ENCODE peak calls at places on chromosomes 3 and 15, in seven cellular contexts. L is fibroblast of the aortic adventitia, S is ovary, F is GM23338, Q is progenitor cell of endocrine pancreas, H is AG04450, N is HFFc6. A is an unnamed sample.

GRCh38 chr15:66019377-66019776 is 150.1 kb downstream of the RAB11A start:
- DNase-seq in L (no peak), S (no peak), F (peak), Q (no peak), H (no peak), N (no peak), A (no peak)

GRCh38 chr3:197408177-197408957 is 110.0 kb upstream of the DLG1 start:
- DNase-seq in L (no peak), S (no peak), F (no peak), Q (no peak), H (no peak), N (no peak), A (no peak)

GRCh38 chr3:161343986-161344385 is 27.3 kb downstream of the SPTSSB start:
- DNase-seq in L (no peak), S (no peak), F (no peak), Q (no peak), H (no peak), N (no peak), A (no peak)

GRCh38 chr15:57686657-57687056 is 19.9 kb upstream of the POLR2M start:
- DNase-seq in L (peak), S (no peak), F (no peak), Q (no peak), H (no peak), N (no peak), A (no peak)

GRCh38 chr3:33848624-33849347 is 50.4 kb downstream of the PDCD6IP start:
- DNase-seq in L (no peak), S (no peak), F (peak), Q (no peak), H (no peak), N (no peak), A (no peak)

GRCh38 chr3:166425900-166426611 is 588.8 kb upstream of the BCHE start:
- DNase-seq in L (no peak), S (no peak), F (peak), Q (no peak), H (no peak), N (no peak), A (no peak)

GRCh38 chr3:134242649-134243637 is 7.7 kb downstream of the RYK start:
- DNase-seq in L (peak), S (no peak), F (peak), Q (no peak), H (peak), N (peak), A (no peak)

GRCh38 chr15:65110676-65111292 is 4.2 kb downstream of the UBAP1L start:
- DNase-seq in L (peak), S (no peak), F (no peak), Q (no peak), H (peak), N (peak), A (no peak)

GRCh38 chr3:124168271-124168670 is 176.3 kb upstream of the ROPN1 start:
- DNase-seq in L (peak), S (no peak), F (no peak), Q (no peak), H (no peak), N (no peak), A (no peak)

GRCh38 chr3:124395584-124396340 is 334.5 kb upstream of the UMPS start:
- DNase-seq in L (peak), S (peak), F (no peak), Q (no peak), H (no peak), N (no peak), A (no peak)

GRCh38 chr3:109532257-109533216 is 195.2 kb upstream of the DPPA4 start:
- DNase-seq in L (peak), S (no peak), F (peak), Q (peak), H (peak), N (peak), A (no peak)

GRCh38 chr15:62187425-62187824 is 22.3 kb upstream of the C2CD4B start:
- DNase-seq in L (no peak), S (no peak), F (no peak), Q (no peak), H (no peak), N (no peak), A (no peak)

GRCh38 chr3:133294253-133294652 is 105.6 kb upstream of the BFSP2 start:
- DNase-seq in L (no peak), S (no peak), F (no peak), Q (no peak), H (no peak), N (no peak), A (no peak)

GRCh38 chr15:20349774-20350498 is 191.7 kb downstream of the GOLGA6L6 start:
- DNase-seq in L (no peak), S (no peak), F (no peak), Q (no peak), H (no peak), N (no peak), A (no peak)

GRCh38 chr3:11509175-11510000 is 134.3 kb downstream of the VGLL4 start:
- DNase-seq in L (peak), S (peak), F (peak), Q (no peak), H (peak), N (peak), A (no peak)

GRCh38 chr15:78726870-78727551 is 84.3 kb downstream of the ADAMTS7 start:
- DNase-seq in L (no peak), S (no peak), F (peak), Q (no peak), H (no peak), N (no peak), A (no peak)

GRCh38 chr3:104909721-104910120 is 457.0 kb upstream of the ALCAM start:
- DNase-seq in L (no peak), S (no peak), F (no peak), Q (no peak), H (no peak), N (no peak), A (no peak)

GRCh38 chr3:15317164-15317477 is 15.3 kb downstream of the SH3BP5 start:
- DNase-seq in L (peak), S (no peak), F (no peak), Q (no peak), H (no peak), N (peak), A (no peak)

GRCh38 chr15:98383571-98383970 is 264.8 kb upstream of the IGF1R start:
- DNase-seq in L (no peak), S (no peak), F (no peak), Q (no peak), H (no peak), N (no peak), A (no peak)

GRCh38 chr15:48392356-48392755 is 61.1 kb downstream of the DUT start:
- DNase-seq in L (peak), S (peak), F (no peak), Q (no peak), H (no peak), N (no peak), A (no peak)

GRCh38 chr15:100665570-100665969 is 63.2 kb downstream of the ASB7 start:
- DNase-seq in L (peak), S (no peak), F (no peak), Q (no peak), H (no peak), N (no peak), A (no peak)

GRCh38 chr3:53795176-53795575 is 51.0 kb downstream of the CHDH start:
- DNase-seq in L (no peak), S (no peak), F (no peak), Q (no peak), H (no peak), N (no peak), A (no peak)

GRCh38 chr3:159252772-159253384 is 451.0 kb downstream of the MFSD1 start:
- DNase-seq in L (peak), S (no peak), F (peak), Q (no peak), H (no peak), N (peak), A (no peak)

GRCh38 chr3:17655743-17656142 is 86.7 kb downstream of the TBC1D5 start:
- DNase-seq in L (no peak), S (no peak), F (no peak), Q (no peak), H (no peak), N (no peak), A (no peak)
- TF ChIP-seq CTCF in L (no peak), S (no peak), F (no peak), Q (no peak), H (no peak), N (no peak), A (no peak)

DNA sequence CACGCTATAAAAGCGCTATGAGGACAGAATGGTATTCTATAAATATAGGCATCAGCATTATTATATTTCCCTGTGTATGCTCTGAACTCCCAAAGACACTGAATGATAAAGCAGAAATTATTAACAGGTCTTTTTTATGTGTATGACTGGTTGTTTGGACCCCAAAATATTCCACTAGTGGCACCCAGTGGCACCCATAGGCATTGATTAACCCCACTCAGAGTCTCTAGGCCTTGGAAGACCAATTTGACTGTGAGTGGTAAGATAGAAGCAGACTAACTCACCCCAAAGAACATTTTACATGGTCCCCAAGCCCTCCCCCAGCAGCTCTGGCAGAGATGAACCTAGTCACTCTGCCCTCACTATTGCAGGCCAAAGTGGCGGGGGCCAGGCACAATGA is 45.4 kb upstream of the UBE2E1 start:
- DNase-seq in L (no peak), S (no peak), F (no peak), Q (no peak), H (no peak), N (no peak), A (no peak)
- TF ChIP-seq CTCF in L (peak), S (no peak), F (no peak), Q (no peak), H (no peak), N (peak), A (no peak)

GRCh38 chr3:66858656-66859381 is 139.3 kb upstream of the KBTBD8 start:
- DNase-seq in L (no peak), S (no peak), F (peak), Q (no peak), H (no peak), N (no peak), A (no peak)
- TF ChIP-seq CTCF in L (peak), S (no peak), F (peak), Q (peak), H (no peak), N (no peak), A (no peak)

GRCh38 chr3:177893321-177893720 is 642.9 kb upstream of the KCNMB2 start:
- DNase-seq in L (no peak), S (no peak), F (peak), Q (no peak), H (no peak), N (no peak), A (no peak)
- TF ChIP-seq CTCF in L (peak), S (no peak), F (no peak), Q (no peak), H (peak), N (peak), A (no peak)

GRCh38 chr3:45826908-45827307 is 15.0 kb downstream of the LZTFL1 start:
- DNase-seq in L (no peak), S (no peak), F (no peak), Q (no peak), H (no peak), N (no peak), A (no peak)

GRCh38 chr3:45830121-45830520 is 11.8 kb downstream of the LZTFL1 start:
- DNase-seq in L (no peak), S (no peak), F (no peak), Q (no peak), H (no peak), N (no peak), A (no peak)

GRCh38 chr3:45838466-45838865 is 3.5 kb downstream of the LZTFL1 start:
- DNase-seq in L (no peak), S (no peak), F (no peak), Q (no peak), H (no peak), N (no peak), A (no peak)

GRCh38 chr3:45832691-45833090 is 9.2 kb downstream of the LZTFL1 start:
- DNase-seq in L (peak), S (no peak), F (peak), Q (no peak), H (no peak), N (no peak), A (no peak)
- TF ChIP-seq CTCF in L (peak), S (no peak), F (peak), Q (peak), H (peak), N (peak), A (no peak)

GRCh38 chr3:61251174-61251972 is at the start of gene FHIT:
- DNase-seq in L (peak), S (peak), F (peak), Q (peak), H (peak), N (peak), A (peak)
- TF ChIP-seq CTCF in L (no peak), S (no peak), F (peak), Q (peak), H (no peak), N (no peak), A (no peak)

DNA sequence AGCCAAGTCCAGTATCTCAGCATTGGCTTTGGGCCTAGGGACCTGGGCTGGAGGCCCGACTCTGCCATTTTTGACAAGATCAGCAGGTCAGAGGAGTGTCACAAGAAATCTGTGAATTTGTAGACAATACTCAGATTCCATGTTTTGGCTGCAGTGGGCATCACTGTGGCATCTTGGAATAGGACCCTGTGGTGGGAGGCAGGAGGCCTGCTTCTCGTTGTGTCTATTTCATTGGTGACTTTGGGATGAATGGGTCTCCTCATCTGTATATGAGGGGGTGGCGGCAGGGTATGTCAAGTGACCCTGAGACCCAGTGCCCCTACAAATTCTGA is 3.3 kb downstream of the C15orf39 start:
- DNase-seq in L (no peak), S (no peak), F (no peak), Q (no peak), H (no peak), N (no peak), A (no peak)
- TF ChIP-seq CTCF in L (no peak), S (no peak), F (no peak), Q (no peak), H (no peak), N (peak), A (no peak)

GRCh38 chr3:49607796-49608195 is 53.5 kb downstream of the BSN start:
- DNase-seq in L (no peak), S (no peak), F (peak), Q (no peak), H (no peak), N (no peak), A (no peak)
- TF ChIP-seq CTCF in L (peak), S (no peak), F (peak), Q (peak), H (peak), N (peak), A (no peak)

DNA sequence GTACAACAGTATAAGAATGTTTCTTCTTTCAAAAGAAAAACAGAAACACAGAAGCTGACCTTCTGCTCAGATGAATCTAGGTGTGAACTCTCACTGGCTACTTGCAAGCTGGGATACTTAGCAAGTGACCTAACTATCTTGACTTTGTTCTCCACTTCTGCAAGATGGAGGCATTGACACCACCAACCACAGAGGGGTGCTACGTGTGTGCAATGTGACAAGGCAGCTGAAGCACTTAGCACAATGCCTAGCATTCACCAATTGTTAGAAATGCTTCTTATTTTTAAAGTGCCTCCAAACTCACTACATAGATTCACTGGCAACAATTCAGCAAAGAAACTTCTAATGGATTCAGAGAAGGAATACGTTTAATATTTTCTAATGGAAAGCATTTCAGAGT is 331.4 kb upstream of the WNT5A start:
- DNase-seq in L (peak), S (no peak), F (no peak), Q (no peak), H (no peak), N (no peak), A (no peak)
- TF ChIP-seq CTCF in L (no peak), S (no peak), F (peak), Q (no peak), H (peak), N (no peak), A (no peak)

DNA sequence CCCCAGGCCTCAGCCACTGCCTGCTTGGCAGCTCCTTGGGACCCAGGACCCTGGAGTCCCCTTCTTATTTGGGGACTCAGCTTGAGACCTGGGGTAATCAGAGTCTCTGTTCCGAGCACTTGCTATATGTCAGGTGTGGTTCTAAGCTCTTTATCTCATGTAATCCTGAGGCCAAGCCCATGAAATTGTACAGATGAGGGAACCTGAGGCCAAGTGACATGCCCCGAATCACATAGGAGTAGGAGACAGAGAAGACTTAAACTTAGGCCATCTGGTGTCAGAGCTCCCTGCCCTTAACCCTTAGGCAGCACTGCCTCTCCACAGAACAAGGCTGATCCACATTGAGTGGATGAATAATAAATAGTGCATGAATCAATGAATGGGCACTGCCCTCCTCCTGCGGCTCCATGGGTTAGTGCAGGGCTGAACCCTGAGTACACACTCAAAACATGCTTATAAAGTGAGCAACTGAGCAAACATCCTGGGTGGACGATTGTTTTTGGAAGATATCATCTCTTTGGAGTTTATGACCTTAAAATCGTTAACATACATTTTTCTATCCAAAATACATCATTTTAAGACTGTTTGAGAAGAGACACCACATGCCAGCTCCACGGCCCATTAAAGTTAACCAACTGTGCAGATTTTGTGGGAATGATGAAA is 33.2 kb upstream of the IQSEC1 start:
- DNase-seq in L (no peak), S (no peak), F (no peak), Q (no peak), H (no peak), N (peak), A (no peak)
- TF ChIP-seq CTCF in L (no peak), S (no peak), F (no peak), Q (no peak), H (no peak), N (no peak), A (no peak)

A was measured in activated B cell treated with CpG ODN at 0.5 μM for 24 hours.